ENCODE peak calls at places on chromosomes 4 and X, in five cellular contexts. C is CD4-positive, alpha-beta memory T cell; V is A172; O is tibial artery; R is ovary. U is an unnamed sample.

GRCh38 chr4:73894021-73894420 is 24.8 kb downstream of the CXCL1 start:
- DNase-seq in C (no peak), V (no peak), O (no peak), R (no peak), U (no peak)

GRCh38 chr4:27886075-27886474 is 1025.4 kb downstream of the STIM2 start:
- DNase-seq in C (no peak), V (no peak), O (no peak), R (no peak), U (no peak)

GRCh38 chr4:55184600-55185523 is 59.5 kb upstream of the KDR start:
- DNase-seq in C (peak; percentile 2), V (no peak), O (no peak), R (peak; percentile 22), U (no peak)

GRCh38 chrX:51487960-51488267 is 8.5 kb downstream of the NUDT11 start:
- DNase-seq in C (no peak), V (no peak), O (no peak), R (no peak), U (no peak)

GRCh38 chrX:11465648-11466411 is 172.6 kb downstream of the AMELX start:
- DNase-seq in C (no peak), V (no peak), O (no peak), R (no peak), U (no peak)

GRCh38 chr4:8435656-8436121 is 4.8 kb downstream of the ACOX3 start:
- DNase-seq in C (peak; percentile 49), V (no peak), O (no peak), R (no peak), U (no peak)

GRCh38 chr4:82586055-82586454 is 24.3 kb upstream of the TMEM150C start:
- DNase-seq in C (no peak), V (no peak), O (no peak), R (no peak), U (no peak)

GRCh38 chr4:70183168-70183939 is 12.2 kb upstream of the ODAM start:
- DNase-seq in C (no peak), V (peak; percentile 32), O (no peak), R (no peak), U (peak; percentile 22)

GRCh38 chrX:42524374-42524773 is 253.6 kb downstream of the PPP1R2C start:
- DNase-seq in C (no peak), V (peak; percentile 74), O (no peak), R (no peak), U (no peak)

GRCh38 chr4:3311095-3311372 is 18.2 kb downstream of the RGS12 start:
- DNase-seq in C (no peak), V (no peak), O (peak; percentile 11), R (no peak), U (no peak)

GRCh38 chr4:83320548-83320947 is 14.1 kb downstream of the HPSE start:
- DNase-seq in C (no peak), V (peak; percentile 33), O (peak; percentile 74), R (no peak), U (no peak)

GRCh38 chrX:81355436-81355835 is 153.5 kb downstream of the SH3BGRL start:
- DNase-seq in C (no peak), V (no peak), O (no peak), R (no peak), U (no peak)

GRCh38 chrX:39720945-39721344 is 376.8 kb downstream of the BCOR start:
- DNase-seq in C (no peak), V (no peak), O (no peak), R (no peak), U (no peak)

GRCh38 chr4:163665521-163666334 is 171.2 kb downstream of the TMA16 start:
- DNase-seq in C (no peak), V (no peak), O (no peak), R (no peak), U (no peak)

GRCh38 chr4:139957986-139958737 is 195.8 kb downstream of the MAML3 start:
- DNase-seq in C (no peak), V (no peak), O (no peak), R (no peak), U (no peak)

GRCh38 chr4:174763454-174764104 is 65.5 kb downstream of the GLRA3 start:
- DNase-seq in C (no peak), V (peak; percentile 30), O (no peak), R (no peak), U (no peak)

GRCh38 chr4:10656988-10657387 is 27.6 kb downstream of the CLNK start:
- DNase-seq in C (no peak), V (no peak), O (no peak), R (no peak), U (no peak)